ENCODE peak calls at places on chromosomes 11 and 22, in four cellular contexts. U, J, B and N are unnamed samples.

GRCh38 chr11:93196816-93197382 is 892 bp downstream of the SLC36A4 start:
- DNase-seq in U (no peak), J (no peak), B (no peak), N (no peak)

GRCh38 chr22:41595703-41596102 is 6.1 kb upstream of the PMM1 start:
- DNase-seq in U (peak; percentile 16), J (no peak), B (no peak), N (no peak)

GRCh38 chr11:103806130-103806900 is 230.1 kb upstream of the DDI1 start:
- DNase-seq in U (no peak), J (no peak), B (no peak), N (no peak)

GRCh38 chr11:123510579-123510905 is 80.5 kb downstream of the GRAMD1B start:
- DNase-seq in U (no peak), J (no peak), B (no peak), N (no peak)

GRCh38 chr22:21917206-21917958 is 35.3 kb downstream of the PPM1F start:
- DNase-seq in U (no peak), J (peak; percentile 48), B (no peak), N (no peak)

GRCh38 chr11:124970925-124971324 is 16.9 kb downstream of the CCDC15 start:
- DNase-seq in U (no peak), J (peak; percentile 4), B (no peak), N (no peak)

GRCh38 chr22:44112191-44112590 is 68.5 kb upstream of the PARVG start:
- DNase-seq in U (peak; percentile 40), J (no peak), B (no peak), N (no peak)

GRCh38 chr22:37186997-37187522 is 987 bp downstream of the C1QTNF6 start:
- DNase-seq in U (no peak), J (no peak), B (no peak), N (no peak)

GRCh38 chr11:60870276-60870675 is 2.9 kb downstream of the ZP1 start:
- DNase-seq in U (no peak), J (no peak), B (no peak), N (no peak)

GRCh38 chr22:21012446-21013407 is 2.2 kb upstream of the P2RX6 start:
- DNase-seq in U (no peak), J (no peak), B (no peak), N (no peak)

GRCh38 chr11:129249351-129249750 is 57.2 kb upstream of the ARHGAP32 start:
- DNase-seq in U (no peak), J (no peak), B (no peak), N (no peak)

GRCh38 chr11:42841563-42841962 is 470.2 kb upstream of the API5 start:
- DNase-seq in U (no peak), J (no peak), B (no peak), N (no peak)

GRCh38 chr11:15617126-15617525 is 502.4 kb downstream of the INSC start:
- DNase-seq in U (no peak), J (no peak), B (no peak), N (no peak)

GRCh38 chr11:64650923-64651523 is 60.0 kb downstream of the SLC22A12 start:
- DNase-seq in U (no peak), J (peak; percentile 60), B (no peak), N (no peak)

GRCh38 chr11:117199061-117199915 is at the start of gene TAGLN:
- DNase-seq in U (peak; percentile 84), J (no peak), B (peak; percentile 87), N (no peak)

DNA sequence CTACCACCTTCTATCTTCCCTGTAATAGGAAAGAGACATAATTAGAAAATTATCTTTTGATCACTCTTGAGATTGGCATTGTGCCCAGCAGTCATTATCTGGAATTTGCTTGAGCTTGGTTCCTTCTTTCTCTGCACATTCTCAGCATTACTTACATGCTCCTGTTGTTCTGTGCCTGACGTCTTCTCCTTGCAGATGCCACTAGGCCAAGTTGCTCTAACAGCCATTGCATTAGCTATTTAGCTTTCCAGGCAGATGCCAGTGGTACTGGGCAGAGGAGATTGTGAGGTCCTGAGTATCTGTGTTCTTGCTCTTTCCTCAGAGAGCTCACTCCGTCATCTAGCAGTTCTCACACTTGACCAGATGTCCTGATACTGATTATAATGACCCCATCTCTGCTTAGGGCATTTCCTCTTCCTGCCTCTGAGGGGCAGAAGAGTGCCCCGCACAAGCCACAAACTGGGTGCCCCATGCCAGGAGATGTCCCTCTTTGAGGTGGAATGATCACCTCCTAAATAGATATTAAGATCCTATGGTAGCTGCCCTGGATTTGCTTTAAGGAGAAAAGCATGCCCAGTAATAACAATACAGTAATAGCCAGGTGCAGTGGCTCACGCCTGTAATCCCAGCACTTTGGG is 30.7 kb downstream of the ARHGAP1 start:
- DNase-seq in U (no peak), J (peak; percentile 30), B (no peak), N (no peak)
- TF ChIP-seq CTCF in U (peak; percentile 26), J (peak; percentile 42), B (peak; percentile 25), N (no peak)

GRCh38 chr22:23242473-23243001 is 62.2 kb downstream of the BCR start:
- DNase-seq in U (no peak), J (peak; percentile 76), B (no peak), N (no peak)
- H3K4me3 ChIP-seq in U (no peak overlapping the region), J (no peak overlapping the region), B (no peak overlapping the region), N (no peak overlapping the region)

GRCh38 chr11:79156031-79156430 is 284.8 kb downstream of the TENM4 start:
- DNase-seq in U (no peak), J (no peak), B (no peak), N (no peak)

GRCh38 chr11:79157738-79158137 is 283.1 kb downstream of the TENM4 start:
- DNase-seq in U (no peak), J (no peak), B (no peak), N (no peak)

GRCh38 chr11:79155237-79155636 is 285.6 kb downstream of the TENM4 start:
- DNase-seq in U (no peak), J (no peak), B (no peak), N (no peak)

GRCh38 chr11:79160786-79161403 is 279.9 kb downstream of the TENM4 start:
- DNase-seq in U (no peak), J (no peak), B (no peak), N (no peak)

DNA sequence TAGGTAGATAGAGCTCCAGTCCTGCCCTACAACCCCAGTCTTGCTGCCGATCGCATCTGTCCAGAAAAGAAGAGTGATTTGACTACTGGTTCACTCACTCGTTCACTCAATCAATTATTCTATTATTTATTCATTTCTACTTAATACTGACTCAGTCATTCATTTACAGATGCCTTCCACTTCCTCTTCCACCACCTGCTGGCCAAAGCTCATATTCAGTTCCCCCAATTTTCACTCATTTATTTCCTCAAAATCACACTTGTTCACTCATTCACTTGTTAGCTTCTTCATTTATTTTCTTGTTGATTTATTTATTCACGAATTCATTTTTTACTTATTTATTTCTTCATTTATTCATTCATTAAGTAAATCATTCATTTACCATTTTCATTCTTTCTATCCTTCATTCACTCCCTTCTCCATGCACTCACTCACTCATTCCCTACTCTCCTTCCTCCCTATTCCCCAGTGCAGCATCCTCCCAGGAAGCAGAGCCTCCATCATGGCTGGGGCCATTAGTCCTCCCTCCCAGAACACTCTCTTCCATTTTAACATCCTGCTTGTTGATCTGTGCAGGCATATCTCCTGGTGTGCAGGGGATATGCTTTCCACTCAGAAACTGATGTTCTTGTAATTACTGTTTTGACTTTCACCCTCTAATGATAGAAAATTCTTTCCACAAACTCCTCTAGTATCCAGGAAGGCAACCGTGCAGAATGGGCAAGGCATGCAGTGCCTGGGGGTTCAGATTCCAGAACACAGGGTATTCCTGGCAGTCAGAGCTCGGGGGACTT is 281.0 kb downstream of the TENM4 start:
- DNase-seq in U (no peak), J (no peak), B (no peak), N (no peak)
- TF ChIP-seq CTCF in U (no peak), J (no peak), B (no peak), N (peak; percentile 3)

GRCh38 chr11:130737866-130738431 is 178.3 kb downstream of the SNX19 start:
- DNase-seq in U (peak; percentile 84), J (no peak), B (no peak), N (no peak)
- H3K4me3 ChIP-seq in U (no peak overlapping the region), J (no peak overlapping the region), B (no peak overlapping the region), N (no peak overlapping the region)

DNA sequence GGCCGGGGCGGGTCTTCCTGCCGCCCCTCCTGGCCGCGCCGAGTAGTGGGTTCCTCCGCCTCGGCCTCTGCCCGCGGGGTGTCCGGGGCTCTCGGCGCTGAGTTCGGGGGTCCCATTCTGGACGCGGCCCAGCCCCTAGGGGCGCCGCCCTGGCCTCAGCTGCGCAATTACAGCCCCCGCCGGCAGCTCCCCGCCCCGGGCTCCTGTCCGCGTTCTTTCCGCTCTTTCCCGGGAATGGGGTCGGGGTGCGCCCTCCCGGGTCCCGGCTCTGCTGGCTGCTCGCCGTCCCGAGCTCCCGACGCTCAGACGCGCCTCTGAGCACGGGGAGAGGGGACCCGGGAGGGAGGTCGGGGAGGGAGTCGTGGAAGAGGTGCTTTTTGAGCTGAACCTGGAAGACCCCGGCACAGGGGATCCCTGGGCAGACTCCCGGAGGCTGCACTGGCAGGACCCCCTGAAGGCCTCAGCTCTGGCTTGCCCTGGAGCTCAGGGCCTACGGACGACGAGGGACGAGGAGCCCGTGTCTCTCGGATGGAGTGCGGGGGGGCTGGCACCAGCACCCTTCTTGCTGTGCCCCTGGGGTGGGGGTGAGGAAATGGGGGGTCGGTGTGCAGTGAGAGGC is 543 bp downstream of the TSPAN4 start:
- DNase-seq in U (no peak), J (no peak), B (no peak), N (no peak)
- TF ChIP-seq CTCF in U (no peak), J (peak; percentile 14), B (no peak), N (no peak)

GRCh38 chr11:316891-317291 is 3.1 kb downstream of the IFITM1 start:
- DNase-seq in U (no peak), J (no peak), B (no peak), N (no peak)
- H3K4me3 ChIP-seq in U (peak overlapping the region; percentile 77), J (peak overlapping the region; percentile 69), B (peak overlapping the region; percentile 53), N (no peak overlapping the region)